ENCODE peak calls at places on chromosomes 11 and 22, in six cellular contexts. Q is memory B cell, I is NCI-H2081, T is iPS-NIHi11, H is cardiac fibroblast, R is A549. X is an unnamed sample.

GRCh38 chr22:49827307-49827852 is 293 bp downstream of the BRD1 start:
- DNase-seq in Q (no peak), I (no peak), T (no peak), H (peak; percentile 32), R (no peak), X (no peak)

GRCh38 chr11:92782806-92783205 is 186.6 kb upstream of the MTNR1B start:
- DNase-seq in Q (no peak), I (no peak), T (no peak), H (no peak), R (no peak), X (no peak)

GRCh38 chr11:1122356-1123002 is 35.3 kb upstream of the MUC5AC start:
- DNase-seq in Q (no peak), I (no peak), T (peak; percentile 22), H (no peak), R (no peak), X (no peak)

GRCh38 chr11:70788247-70789022 is 390.1 kb downstream of the CTTN start:
- DNase-seq in Q (no peak), I (no peak), T (no peak), H (peak; percentile 75), R (peak; percentile 74), X (no peak)

GRCh38 chr22:44181033-44181911 is 547 bp downstream of the PARVG start:
- DNase-seq in Q (peak; percentile 54), I (no peak), T (no peak), H (no peak), R (no peak), X (no peak)

GRCh38 chr11:64123679-64124078 is 42.2 kb downstream of the MACROD1 start:
- DNase-seq in Q (no peak), I (no peak), T (no peak), H (no peak), R (no peak), X (no peak)

GRCh38 chr11:7600205-7600775 is 73.0 kb downstream of the CYB5R2 start:
- DNase-seq in Q (no peak), I (no peak), T (no peak), H (peak; percentile 93), R (peak; percentile 83), X (no peak)

GRCh38 chr22:39174498-39175120 is 22.1 kb upstream of the CBX7 start:
- DNase-seq in Q (peak; percentile 42), I (peak; percentile 17), T (peak; percentile 86), H (peak; percentile 99), R (peak; percentile 86), X (peak; percentile 84)

GRCh38 chr11:69368119-69368880 is 74.3 kb downstream of the MYEOV start:
- DNase-seq in Q (no peak), I (no peak), T (no peak), H (no peak), R (no peak), X (peak; percentile 33)

GRCh38 chr22:46750861-46751260 is 11.6 kb upstream of the TBC1D22A start:
- DNase-seq in Q (no peak), I (no peak), T (no peak), H (no peak), R (no peak), X (no peak)

GRCh38 chr11:130653838-130654601 is 205.6 kb downstream of the ADAMTS15 start:
- DNase-seq in Q (no peak), I (no peak), T (peak; percentile 61), H (peak; percentile 91), R (no peak), X (peak; percentile 86)

GRCh38 chr11:64760759-64761417 is 1.1 kb upstream of the PYGM start:
- DNase-seq in Q (no peak), I (no peak), T (no peak), H (no peak), R (no peak), X (no peak)

GRCh38 chr11:106988151-106988806 is 30.0 kb downstream of the GUCY1A2 start:
- DNase-seq in Q (no peak), I (no peak), T (no peak), H (peak; percentile 67), R (no peak), X (no peak)

GRCh38 chr22:25495286-25495685 is 69.2 kb upstream of the GRK3 start:
- DNase-seq in Q (no peak), I (no peak), T (no peak), H (peak; percentile 14), R (no peak), X (no peak)

GRCh38 chr22:49451070-49451840 is 376.4 kb downstream of the BRD1 start:
- DNase-seq in Q (no peak), I (no peak), T (no peak), H (no peak), R (no peak), X (no peak)

GRCh38 chr11:60857378-60858232 is 1.9 kb upstream of the PTGDR2 start:
- DNase-seq in Q (no peak), I (no peak), T (no peak), H (no peak), R (no peak), X (no peak)

GRCh38 chr11:2660357-2660939 is 39.3 kb downstream of the KCNQ1OT1 start:
- DNase-seq in Q (no peak), I (no peak), T (no peak), H (no peak), R (peak; percentile 17), X (no peak)

GRCh38 chr11:91407842-91408241 is 816.8 kb upstream of the FAT3 start:
- DNase-seq in Q (no peak), I (no peak), T (no peak), H (no peak), R (no peak), X (no peak)

GRCh38 chr11:64489831-64490441 is 101.1 kb upstream of the SLC22A12 start:
- DNase-seq in Q (peak; percentile 30), I (no peak), T (peak; percentile 87), H (peak; percentile 48), R (peak; percentile 59), X (no peak)

GRCh38 chr22:48975886-48976285 is 851.8 kb downstream of the BRD1 start:
- DNase-seq in Q (no peak), I (no peak), T (no peak), H (no peak), R (no peak), X (no peak)

GRCh38 chr11:121435132-121435531 is 17.0 kb upstream of the SORL1 start:
- DNase-seq in Q (no peak), I (no peak), T (no peak), H (no peak), R (no peak), X (no peak)

GRCh38 chr22:50530857-50531545 is 1.2 kb upstream of the TYMP start:
- DNase-seq in Q (peak; percentile 88), I (no peak), T (peak; percentile 77), H (peak; percentile 93), R (peak; percentile 91), X (no peak)

GRCh38 chr11:64267207-64267945 is 16.0 kb downstream of the PLCB3 start:
- DNase-seq in Q (no peak), I (peak; percentile 14), T (no peak), H (peak; percentile 58), R (no peak), X (no peak)

GRCh38 chr11:125207866-125208425 is 43.4 kb downstream of the PKNOX2 start:
- DNase-seq in Q (no peak), I (no peak), T (no peak), H (peak; percentile 57), R (no peak), X (no peak)

GRCh38 chr11:86931059-86931964 is 23.9 kb downstream of the FZD4 start:
- DNase-seq in Q (no peak), I (no peak), T (no peak), H (no peak), R (no peak), X (no peak)

GRCh38 chr11:31870609-31871309 is 59.6 kb upstream of the PAX6 start:
- DNase-seq in Q (no peak), I (peak; percentile 18), T (peak; percentile 82), H (peak; percentile 52), R (peak; percentile 48), X (no peak)

GRCh38 chr22:44587004-44587793 is 89.2 kb upstream of the RTL6 start:
- DNase-seq in Q (no peak), I (peak; percentile 50), T (no peak), H (peak; percentile 27), R (peak; percentile 11), X (peak; percentile 46)

GRCh38 chr11:69166186-69167115 is 10.7 kb downstream of the SMIM38 start:
- DNase-seq in Q (no peak), I (no peak), T (peak; percentile 66), H (peak; percentile 72), R (peak; percentile 72), X (no peak)

GRCh38 chr22:44590291-44590690 is 92.3 kb upstream of the RTL6 start:
- DNase-seq in Q (no peak), I (no peak), T (no peak), H (no peak), R (no peak), X (no peak)

GRCh38 chr11:125935629-125936199 is 10.1 kb upstream of the VSIG10L2 start:
- DNase-seq in Q (no peak), I (no peak), T (no peak), H (peak; percentile 33), R (no peak), X (no peak)

GRCh38 chr11:44623716-44624491 is 58.4 kb downstream of the CD82 start:
- DNase-seq in Q (no peak), I (peak; percentile 68), T (peak; percentile 3), H (peak; percentile 39), R (no peak), X (peak; percentile 66)

GRCh38 chr11:132206993-132207392 is 836.6 kb downstream of the NTM start:
- DNase-seq in Q (no peak), I (no peak), T (no peak), H (no peak), R (no peak), X (no peak)

GRCh38 chr22:49740242-49740641 is 87.4 kb downstream of the BRD1 start:
- DNase-seq in Q (no peak), I (no peak), T (no peak), H (no peak), R (no peak), X (no peak)

GRCh38 chr11:41784513-41785335 is 325.3 kb upstream of the LRRC4C start:
- DNase-seq in Q (no peak), I (no peak), T (no peak), H (no peak), R (peak; percentile 1), X (no peak)